ENCODE peak calls at places on chromosomes 4 and X, in six cellular contexts. K, Z, T, L, U and B are unnamed samples.

GRCh38 chr4:113476800-113477199 is 284.7 kb downstream of the CAMK2D start:
- DNase-seq in U (no peak), Z (no peak), T (no peak), L (no peak), K (no peak), B (no peak)

GRCh38 chrX:13078739-13079444 is 34.5 kb upstream of the FAM9C start:
- DNase-seq in U (peak; percentile 54), T (no peak), K (peak; percentile 84), Z (peak; percentile 91), L (peak; percentile 37), B (no peak)

GRCh38 chrX:64204252-64204651 is 1.3 kb downstream of the AMER1 start:
- DNase-seq in Z (peak; percentile 1), T (peak; percentile 27), U (peak; percentile 69), L (peak; percentile 51), K (peak; percentile 0), B (no peak)

GRCh38 chr4:170226288-170226687 is 136.5 kb upstream of the AADAT start:
- DNase-seq in Z (no peak), U (no peak), L (no peak), K (no peak), T (peak; percentile 51), B (no peak)

GRCh38 chr4:14835288-14835687 is 167.0 kb upstream of the CPEB2 start:
- DNase-seq in K (no peak), Z (no peak), U (no peak), L (no peak), T (no peak), B (no peak)

GRCh38 chr4:10093801-10094552 is 22.6 kb downstream of the WDR1 start:
- DNase-seq in U (peak; percentile 42), T (no peak), L (peak; percentile 69), K (peak; percentile 89), Z (peak; percentile 98), B (no peak)

GRCh38 chr4:1232661-1233621 is 16.0 kb downstream of the CTBP1 start:
- DNase-seq in K (no peak), L (peak; percentile 61), Z (peak; percentile 71), U (peak; percentile 66), T (no peak), B (peak; percentile 76)

GRCh38 chr4:5409980-5410618 is 298.3 kb downstream of the EVC2 start:
- DNase-seq in T (no peak), K (no peak), U (no peak), L (no peak), Z (no peak), B (no peak)

GRCh38 chr4:57342406-57342805 is 232.2 kb upstream of the IGFBP7 start:
- DNase-seq in T (no peak), K (peak; percentile 13), U (no peak), L (no peak), Z (peak; percentile 34), B (peak; percentile 2)

DNA sequence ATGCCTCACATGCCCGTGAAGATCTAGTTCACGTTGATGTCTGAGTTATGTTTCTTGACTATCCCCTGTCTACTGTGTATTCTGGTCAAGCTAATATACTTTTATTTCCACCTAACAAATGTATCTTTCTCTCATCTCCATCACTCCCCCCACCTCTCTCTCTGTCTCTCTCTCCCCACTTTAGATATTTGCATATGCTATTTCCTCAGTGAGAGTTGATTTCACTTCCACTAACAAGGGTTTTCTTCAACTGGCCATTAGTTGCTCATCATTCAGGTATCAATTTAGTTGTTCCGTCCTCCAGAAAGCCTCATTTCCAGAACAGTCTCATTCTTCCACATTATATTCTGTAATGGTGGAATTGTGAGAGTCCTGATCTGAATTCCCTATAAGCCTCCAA is 1777.8 kb upstream of the TENM3 start:
- DNase-seq in L (no peak), U (no peak), Z (no peak), K (no peak), T (no peak), B (no peak)
- TF ChIP-seq CTCF in L (no peak), U (no peak), Z (no peak), K (no peak), T (no peak), B (no peak)

GRCh38 chrX:65657659-65658058 is 9.8 kb upstream of the MSN start:
- DNase-seq in U (no peak), K (no peak), Z (no peak), T (no peak), L (no peak), B (no peak)
- TF ChIP-seq CTCF in U (no peak), K (no peak), Z (no peak), T (no peak), L (no peak), B (no peak)

DNA sequence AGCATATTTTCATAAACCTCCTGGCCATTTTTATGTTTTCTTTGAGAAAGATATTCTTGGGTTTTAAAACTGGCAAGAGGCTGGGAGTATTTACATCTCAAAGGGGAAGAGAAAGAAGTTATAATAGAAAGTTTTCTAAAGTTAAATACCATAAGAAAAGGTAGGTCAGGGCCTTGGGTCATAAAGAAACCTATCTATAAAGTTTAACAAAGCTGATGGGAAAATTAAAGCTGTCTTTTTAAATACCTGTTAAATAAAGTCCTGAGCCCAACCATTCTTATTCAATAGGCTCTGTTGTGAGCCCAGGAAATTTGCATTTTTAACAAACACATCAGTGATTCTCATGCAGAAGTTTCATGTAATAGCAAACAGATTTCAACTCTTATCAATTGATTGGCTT is 451.8 kb upstream of the INTU start:
- DNase-seq in U (no peak), K (no peak), T (no peak), L (no peak), Z (no peak), B (no peak)
- TF ChIP-seq CTCF in U (no peak), K (no peak), T (no peak), L (no peak), Z (no peak), B (no peak)

GRCh38 chr4:47705326-47705981 is 132.4 kb downstream of the CORIN start:
- DNase-seq in K (peak; percentile 9), Z (peak; percentile 38), L (no peak), U (no peak), T (no peak), B (no peak)
- TF ChIP-seq CTCF in K (peak; percentile 42), Z (peak; percentile 52), L (peak; percentile 47), U (peak; percentile 17), T (peak; percentile 68), B (peak; percentile 60)

GRCh38 chr4:138756519-138756918 is 259.1 kb upstream of the NOCT start:
- DNase-seq in U (no peak), Z (no peak), L (no peak), T (no peak), K (no peak), B (no peak)

GRCh38 chr4:138749303-138749702 is 266.3 kb upstream of the NOCT start:
- DNase-seq in K (peak; percentile 56), T (no peak), L (no peak), U (no peak), Z (peak; percentile 27), B (no peak)

DNA sequence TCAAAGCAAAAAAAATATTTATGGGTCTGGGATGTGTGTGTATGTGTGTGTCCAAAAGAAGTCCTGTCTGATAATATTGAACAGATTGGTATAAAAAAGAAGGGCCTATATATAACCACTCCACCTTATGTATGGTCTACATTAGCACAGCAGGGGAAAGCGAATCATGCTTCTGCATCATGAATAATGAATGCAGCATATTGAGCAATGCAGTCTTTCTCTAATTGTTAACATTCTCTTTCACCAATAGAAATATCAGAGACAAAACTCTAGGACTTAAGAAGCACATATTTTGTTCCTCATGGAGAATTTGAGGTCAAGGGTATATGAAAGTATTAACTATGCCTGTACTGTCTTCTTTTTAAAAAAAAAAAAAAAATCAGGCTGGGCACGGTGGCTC is 264.3 kb upstream of the NOCT start:
- DNase-seq in U (no peak), T (no peak), L (no peak), Z (peak; percentile 14), K (peak; percentile 58), B (no peak)
- TF ChIP-seq CTCF in U (no peak), T (no peak), L (no peak), Z (no peak), K (no peak), B (no peak)

GRCh38 chrX:67781132-67781531 is 237.3 kb downstream of the AR start:
- DNase-seq in K (no peak), Z (no peak), U (peak; percentile 52), L (peak; percentile 28), T (no peak), B (no peak)
- TF ChIP-seq CTCF in K (peak; percentile 66), Z (peak; percentile 40), U (peak; percentile 46), L (peak; percentile 31), T (no peak), B (no peak)

GRCh38 chrX:109822861-109823260 is 89.8 kb upstream of the ACSL4 start:
- DNase-seq in U (no peak), L (no peak), K (no peak), Z (no peak), T (no peak), B (no peak)

GRCh38 chrX:109830157-109830703 is 97.2 kb upstream of the ACSL4 start:
- DNase-seq in T (no peak), Z (no peak), U (no peak), L (no peak), K (no peak), B (no peak)

GRCh38 chrX:109827772-109828171 is 94.7 kb upstream of the ACSL4 start:
- DNase-seq in T (no peak), L (no peak), Z (no peak), K (no peak), U (no peak), B (no peak)

GRCh38 chrX:109830704-109831206 is 97.7 kb upstream of the ACSL4 start:
- DNase-seq in L (no peak), T (no peak), K (peak; percentile 67), U (no peak), Z (peak; percentile 38), B (no peak)

GRCh38 chrX:109826954-109827708 is 94.1 kb upstream of the ACSL4 start:
- DNase-seq in L (no peak), U (no peak), T (no peak), Z (peak; percentile 55), K (peak; percentile 85), B (no peak)
- TF ChIP-seq CTCF in L (no peak), U (no peak), T (no peak), Z (peak; percentile 10), K (peak; percentile 30), B (peak; percentile 18)

DNA sequence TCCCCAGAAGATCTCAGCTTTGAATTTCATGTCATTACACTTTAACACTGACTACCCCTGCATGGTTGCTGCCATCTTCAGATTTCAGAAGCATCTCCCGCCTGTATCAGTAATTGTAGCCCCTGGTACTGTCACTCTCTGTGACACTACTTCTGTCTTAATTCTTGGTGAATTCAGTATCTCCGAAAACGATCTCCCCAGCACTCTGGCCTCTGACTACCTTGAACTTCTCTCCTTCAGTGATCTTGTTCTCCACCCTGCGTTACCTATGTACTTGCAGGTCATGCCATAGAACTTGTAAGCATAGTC is 53.8 kb upstream of the ABCG2 start:
- DNase-seq in U (no peak), L (no peak), Z (no peak), T (no peak), K (no peak), B (no peak)
- TF ChIP-seq CTCF in U (no peak), L (no peak), Z (no peak), T (no peak), K (no peak), B (no peak)

GRCh38 chrX:100072286-100072685 is 337.8 kb downstream of the PCDH19 start:
- DNase-seq in U (no peak), K (peak; percentile 70), L (no peak), T (no peak), Z (no peak), B (no peak)
- TF ChIP-seq CTCF in U (no peak), K (peak; percentile 35), L (no peak), T (peak; percentile 33), Z (no peak), B (no peak)

GRCh38 chrX:22760513-22761057 is 239.2 kb upstream of the DDX53 start:
- DNase-seq in T (no peak), Z (no peak), K (no peak), U (no peak), L (no peak), B (no peak)
- TF ChIP-seq CTCF in T (peak; percentile 37), Z (no peak), K (no peak), U (no peak), L (no peak), B (no peak)